ENCODE peak calls at places on chromosomes 5 and 9, in seven cellular contexts. S is nephron progenitor cell; K is mammary epithelial cell; N is NT2/D1; I is effector CD4-positive, alpha-beta T cell; Y is NCI-H774; W is Peyer's patch. J is an unnamed sample.

GRCh38 chr9:115008536-115008935 is 78.1 kb upstream of the TNFSF8 start:
- DNase-seq in S (no peak), K (peak), N (peak), I (no peak), Y (no peak), W (no peak), J (no peak)

GRCh38 chr9:14766299-14766698 is 43.8 kb upstream of the CER1 start:
- DNase-seq in S (no peak), K (no peak), N (no peak), I (no peak), Y (no peak), W (no peak), J (no peak)

GRCh38 chr5:119789411-119790117 is 160.2 kb downstream of the FAM170A start:
- DNase-seq in S (no peak), K (no peak), N (no peak), I (no peak), Y (no peak), W (no peak), J (no peak)

GRCh38 chr9:113853333-113853732 is 22.8 kb upstream of the ZNF618 start:
- DNase-seq in S (no peak), K (no peak), N (no peak), I (no peak), Y (no peak), W (no peak), J (no peak)

GRCh38 chr9:592225-592624 is 249.3 kb upstream of the DMRT1 start:
- DNase-seq in S (no peak), K (peak), N (peak), I (no peak), Y (no peak), W (peak), J (no peak)

GRCh38 chr5:93626801-93627200 is 43.8 kb downstream of the NR2F1 start:
- DNase-seq in S (no peak), K (no peak), N (no peak), I (no peak), Y (no peak), W (no peak), J (no peak)

GRCh38 chr5:143400541-143401252 is 2.8 kb downstream of the NR3C1 start:
- DNase-seq in S (no peak), K (peak), N (no peak), I (no peak), Y (no peak), W (no peak), J (no peak)

GRCh38 chr9:90905079-90905478 is 103.5 kb downstream of the SYK start:
- DNase-seq in S (no peak), K (no peak), N (no peak), I (no peak), Y (peak), W (no peak), J (no peak)

GRCh38 chr5:154654484-154655375 is 100.4 kb upstream of the LARP1 start:
- DNase-seq in S (no peak), K (no peak), N (no peak), I (no peak), Y (no peak), W (no peak), J (no peak)

GRCh38 chr9:15211160-15211993 is 95.6 kb downstream of the TTC39B start:
- DNase-seq in S (peak), K (peak), N (peak), I (peak), Y (peak), W (no peak), J (peak)